ENCODE peak calls at places on chromosomes 5 and 9, in four cellular contexts. S is OCI-LY7, D is GM23338, V is GM23248. Y is an unnamed sample.

GRCh38 chr5:60514152-60514551 is 185.8 kb downstream of the DEPDC1B start:
- DNase-seq in S (no peak), V (no peak), D (no peak), Y (peak)

GRCh38 chr9:79693750-79694149 is 122.0 kb downstream of the TLE4 start:
- DNase-seq in D (no peak), S (no peak), V (no peak), Y (no peak)

GRCh38 chr5:76367623-76368366 is 35.3 kb upstream of the IQGAP2 start:
- DNase-seq in S (no peak), D (no peak), V (peak), Y (peak)

GRCh38 chr5:119275873-119276214 is 80.0 kb upstream of the TNFAIP8 start:
- DNase-seq in D (no peak), S (peak), V (no peak), Y (peak)

GRCh38 chr9:113886933-113887332 is 10.8 kb downstream of the ZNF618 start:
- DNase-seq in S (no peak), V (peak), D (no peak), Y (no peak)

GRCh38 chr9:113828211-113828610 is 47.9 kb upstream of the ZNF618 start:
- DNase-seq in V (peak), D (no peak), S (no peak), Y (no peak)

GRCh38 chr5:18281947-18282557 is 647.8 kb downstream of the TAF11L14 start:
- DNase-seq in S (peak), V (peak), D (peak), Y (peak)

GRCh38 chr5:66232701-66233100 is 88.6 kb downstream of the SREK1 start:
- DNase-seq in D (peak), V (no peak), S (no peak), Y (no peak)

GRCh38 chr9:107172160-107172978 is 110.7 kb upstream of the RAD23B start:
- DNase-seq in D (peak), V (peak), S (peak), Y (peak)

GRCh38 chr9:111975709-111976108 is 79.1 kb downstream of the UGCG start:
- DNase-seq in D (peak), V (no peak), S (peak), Y (peak)

GRCh38 chr9:77454668-77455067 is 193.5 kb downstream of the GNA14 start:
- DNase-seq in D (no peak), V (peak), S (no peak), Y (no peak)

GRCh38 chr5:170440771-170441370 is 51.7 kb upstream of the KCNMB1 start:
- DNase-seq in S (no peak), D (no peak), V (no peak), Y (no peak)

GRCh38 chr5:10467281-10468198 is 25.9 kb downstream of the ROPN1L start:
- DNase-seq in V (peak), S (no peak), D (peak), Y (no peak)

GRCh38 chr5:41048986-41049385 is 22.2 kb downstream of the MROH2B start:
- DNase-seq in V (no peak), D (no peak), S (no peak), Y (peak)

DNA sequence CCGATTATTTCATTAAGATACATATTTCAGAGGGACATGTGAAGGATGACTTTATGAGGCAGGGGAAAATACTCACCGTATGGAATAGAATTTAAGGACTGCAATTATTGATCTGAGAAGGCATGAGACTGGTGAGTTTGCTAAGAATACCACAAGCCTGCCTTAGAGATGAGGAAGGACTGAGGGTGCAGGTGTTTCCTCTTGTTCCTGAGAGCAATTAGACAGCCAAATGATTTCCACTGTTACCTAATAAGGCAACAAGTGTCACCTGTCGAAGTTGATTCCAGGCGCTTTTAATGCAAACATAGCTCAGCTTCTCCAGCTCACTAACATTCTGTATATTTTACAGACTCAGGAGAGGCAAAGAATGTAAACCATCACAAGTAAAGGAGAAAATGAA is 1855.7 kb downstream of the MAT2B start:
- DNase-seq in D (no peak), S (no peak), V (no peak), Y (peak)
- H3K4me3 ChIP-seq in D (no peak), S (no peak), V (no peak), Y (peak)

GRCh38 chr5:113663879-113664278 is 150.4 kb downstream of the YTHDC2 start:
- DNase-seq in V (peak), S (peak), D (peak), Y (peak)
- H3K4me2 ChIP-seq in V (no peak), S (no peak), D (no peak), Y (no peak)

DNA sequence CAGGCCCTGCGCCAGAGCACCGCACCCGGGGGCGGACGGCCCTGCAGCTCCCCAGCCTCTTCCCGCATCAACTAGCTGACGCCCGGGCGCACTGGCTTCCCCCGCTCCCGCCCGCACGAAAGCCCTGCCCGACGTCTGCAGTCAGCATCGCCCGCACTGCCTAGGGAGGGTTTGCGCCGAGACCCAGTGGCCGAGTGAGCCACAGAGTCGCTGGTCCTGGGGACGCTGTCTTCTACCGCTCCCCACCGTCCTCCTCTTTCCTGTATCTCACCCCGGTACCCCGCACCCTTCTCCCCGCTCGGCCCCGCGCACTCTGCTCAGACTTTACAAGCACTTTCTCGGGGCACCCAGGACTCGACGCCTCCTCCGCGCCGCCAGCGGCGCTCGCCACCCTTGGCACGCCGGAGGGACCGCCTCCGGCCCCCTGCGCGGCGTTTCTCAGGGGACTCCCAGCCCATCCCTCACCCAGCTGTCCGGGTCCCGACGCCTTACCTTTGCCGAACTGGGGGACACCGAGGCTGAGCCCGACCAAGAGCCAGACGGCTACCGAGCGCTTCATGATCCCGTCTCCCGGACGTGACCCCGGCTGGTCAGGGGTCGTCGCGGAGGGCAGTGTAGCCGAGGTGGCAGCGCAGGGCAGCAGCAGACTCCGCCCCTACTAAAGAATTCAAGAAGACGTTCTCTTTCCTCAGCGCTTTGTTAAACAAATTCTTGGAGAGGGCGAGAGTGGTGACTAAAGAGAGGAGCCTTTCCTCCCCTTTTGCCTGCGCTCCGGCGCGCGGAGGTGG is 670 bp downstream of the EDIL3 start:
- DNase-seq in D (peak), S (no peak), V (peak), Y (no peak)
- TF ChIP-seq EZH2phosphoT487 in D (no peak), S (no peak), V (no peak), Y (no peak)

GRCh38 chr5:175444060-175444904 is at the start of gene DRD1:
- DNase-seq in S (peak), D (peak), V (peak), Y (peak)
- H3K4me3 ChIP-seq in S (no peak), D (peak), V (peak), Y (peak)